ENCODE peak calls at places on chromosomes 5 and 9, in eight cellular contexts. V is transverse colon, S is uterus, Y is fibroblast of lung, N is WERI-Rb-1, J is heart left ventricle, K is kidney epithelial cell, C is tibial nerve. R is an unnamed sample.

GRCh38 chr5:179343021-179343781 is 2.1 kb downstream of the ADAMTS2 start:
- DNase-seq in V (no peak), Y (no peak), J (no peak), C (no peak), K (no peak), N (no peak), S (no peak), R (no peak)

GRCh38 chr9:119533509-119533908 is 164.3 kb upstream of the BRINP1 start:
- DNase-seq in J (no peak), C (no peak), N (no peak), V (no peak), S (no peak), Y (no peak), K (no peak), R (no peak)

GRCh38 chr9:127344373-127344995 is 52.5 kb upstream of the SLC2A8 start:
- DNase-seq in C (no peak), J (no peak), K (peak; percentile 19), Y (no peak), S (no peak), N (no peak), V (no peak), R (no peak)

GRCh38 chr5:68344447-68345111 is 129.0 kb downstream of the PIK3R1 start:
- DNase-seq in V (no peak), J (no peak), N (no peak), C (no peak), Y (peak; percentile 47), S (no peak), K (peak; percentile 76), R (no peak)

GRCh38 chr5:35884125-35884788 is 27.6 kb downstream of the IL7R start:
- DNase-seq in C (no peak), V (no peak), J (no peak), S (no peak), N (no peak), K (peak; percentile 81), Y (peak; percentile 76), R (peak; percentile 88)

GRCh38 chr9:112750111-112750766 is at the start of gene SNX30:
- DNase-seq in V (peak; percentile 94), C (peak; percentile 81), S (peak; percentile 91), J (peak; percentile 94), K (no peak), N (peak; percentile 95), Y (peak; percentile 87), R (peak; percentile 72)

GRCh38 chr9:105890046-105890822 is 195.9 kb downstream of the TMEM38B start:
- DNase-seq in S (no peak), V (no peak), K (no peak), Y (no peak), N (no peak), J (no peak), C (no peak), R (peak; percentile 70)

GRCh38 chr9:109556061-109556460 is 58.0 kb upstream of the PTPN3 start:
- DNase-seq in V (no peak), S (no peak), Y (no peak), K (peak; percentile 81), J (no peak), C (no peak), N (no peak), R (no peak)

GRCh38 chr5:166488560-166488959 is 1802.9 kb upstream of the WWC1 start:
- DNase-seq in J (no peak), N (no peak), V (no peak), Y (no peak), S (no peak), C (no peak), K (no peak), R (no peak)

GRCh38 chr9:5871785-5872184 is 18.9 kb upstream of the MLANA start:
- DNase-seq in Y (no peak), V (no peak), K (no peak), S (no peak), J (no peak), N (no peak), C (no peak), R (no peak)

GRCh38 chr5:51033215-51033614 is 350.0 kb upstream of the ISL1 start:
- DNase-seq in Y (no peak), J (no peak), V (no peak), N (no peak), C (no peak), K (no peak), S (no peak), R (no peak)

GRCh38 chr9:70403618-70404025 is 10.8 kb downstream of the KLF9 start:
- DNase-seq in V (no peak), S (no peak), J (no peak), N (no peak), C (no peak), K (no peak), Y (no peak), R (no peak)

GRCh38 chr5:151740336-151740942 is 18.0 kb downstream of the ATOX1 start:
- DNase-seq in K (peak; percentile 77), N (peak; percentile 43), J (peak; percentile 79), S (peak; percentile 83), Y (peak; percentile 94), V (peak; percentile 40), C (peak; percentile 29), R (peak; percentile 98)

GRCh38 chr5:167720201-167720600 is 571.2 kb upstream of the WWC1 start:
- DNase-seq in J (no peak), S (no peak), C (no peak), V (no peak), N (no peak), K (no peak), Y (no peak), R (no peak)

GRCh38 chr5:33425334-33425733 is 15.4 kb upstream of the TARS1 start:
- DNase-seq in J (no peak), K (no peak), S (no peak), C (no peak), V (no peak), Y (no peak), N (no peak), R (no peak)

GRCh38 chr5:73299017-73299630 is 126.1 kb downstream of the TMEM174 start:
- DNase-seq in C (no peak), S (no peak), V (no peak), Y (peak; percentile 31), K (no peak), J (no peak), N (peak; percentile 18), R (peak; percentile 53)

GRCh38 chr9:36222449-36222848 is 31.7 kb downstream of the CLTA start:
- DNase-seq in K (no peak), Y (no peak), C (no peak), S (no peak), N (no peak), J (no peak), V (no peak), R (no peak)

GRCh38 chr9:121353246-121353975 is 16.6 kb downstream of the STOM start:
- DNase-seq in C (no peak), S (no peak), K (no peak), V (no peak), Y (no peak), J (no peak), N (no peak), R (no peak)

GRCh38 chr9:121349009-121349408 is 21.0 kb downstream of the STOM start:
- DNase-seq in S (no peak), N (no peak), V (no peak), K (no peak), C (no peak), J (no peak), Y (no peak), R (no peak)

GRCh38 chr9:121354141-121354540 is 15.9 kb downstream of the STOM start:
- DNase-seq in N (no peak), J (no peak), S (no peak), Y (no peak), V (peak; percentile 31), C (no peak), K (no peak), R (no peak)

GRCh38 chr9:121348321-121348720 is 21.7 kb downstream of the STOM start:
- DNase-seq in S (no peak), N (no peak), J (no peak), K (no peak), C (no peak), V (no peak), Y (peak; percentile 49), R (no peak)

GRCh38 chr9:121350993-121351561 is 19.0 kb downstream of the STOM start:
- DNase-seq in S (peak; percentile 63), N (peak; percentile 58), Y (peak; percentile 95), J (no peak), K (peak; percentile 37), C (peak; percentile 52), V (peak; percentile 68), R (peak; percentile 77)
- H3K36me3 ChIP-seq in S (no peaks in the 10 kb centered on the region), N (no peaks in the 10 kb centered on the region), Y (peaks cover 24% of the 10 kb centered on the region), J (peaks cover 25% of the 10 kb centered on the region), K (no peaks in the 10 kb centered on the region), C (peaks cover 7% of the 10 kb centered on the region), V (no peaks in the 10 kb centered on the region), R (peaks cover 90% of the 10 kb centered on the region)

GRCh38 chr5:81849769-81850367 is 99.0 kb upstream of the SSBP2 start:
- DNase-seq in C (no peak), Y (no peak), S (no peak), J (no peak), K (no peak), V (peak; percentile 13), N (no peak), R (no peak)

GRCh38 chr5:81850494-81850893 is 99.6 kb upstream of the SSBP2 start:
- DNase-seq in J (no peak), N (no peak), C (no peak), Y (peak; percentile 40), S (peak; percentile 33), K (no peak), V (no peak), R (no peak)

GRCh38 chr5:81851481-81852178 is 100.7 kb upstream of the SSBP2 start:
- DNase-seq in K (peak; percentile 66), C (peak; percentile 94), N (peak; percentile 97), V (peak; percentile 97), S (peak; percentile 99), Y (peak; percentile 97), J (peak; percentile 97), R (peak; percentile 93)

GRCh38 chr5:81852277-81853004 is 101.5 kb upstream of the SSBP2 start:
- DNase-seq in S (peak; percentile 33), Y (peak; percentile 40), J (peak; percentile 65), C (no peak), N (peak; percentile 49), V (peak; percentile 14), K (no peak), R (no peak)

GRCh38 chr5:81850932-81851331 is 100.0 kb upstream of the SSBP2 start:
- DNase-seq in N (no peak), S (no peak), Y (no peak), C (no peak), K (no peak), V (no peak), J (no peak), R (no peak)
- H3K4me3 ChIP-seq in N (no peak overlapping the region), S (peak overlapping the region; percentile 39), Y (peak overlapping the region; percentile 27), C (peak overlapping the region; percentile 49), K (no peak overlapping the region), V (peak overlapping the region; percentile 47), J (peak overlapping the region; percentile 50), R (no peak overlapping the region)

DNA sequence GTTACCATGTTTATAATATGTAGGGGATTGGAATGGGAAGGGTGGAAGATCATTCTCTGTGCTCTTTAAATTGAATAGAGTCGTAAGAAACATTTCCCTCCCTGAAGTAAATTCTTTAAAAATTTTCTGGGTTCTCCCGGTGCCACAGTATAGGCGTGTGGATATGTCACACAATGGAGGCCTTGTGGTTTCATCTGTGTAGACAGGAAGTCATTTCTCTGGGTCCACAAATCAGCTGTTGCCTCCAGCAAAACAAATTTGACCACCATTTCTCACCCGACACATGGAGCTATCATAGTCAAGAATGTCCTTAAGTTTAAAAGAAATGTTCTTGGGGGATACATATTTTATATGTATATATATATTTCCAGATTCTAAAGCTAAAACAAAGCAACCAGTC is 17.4 kb downstream of the CEP78 start:
- DNase-seq in S (no peak), V (no peak), K (no peak), J (no peak), N (no peak), C (no peak), Y (no peak), R (no peak)
- H3K36me3 ChIP-seq in S (no peaks in the 10 kb centered on the region), V (no peaks in the 10 kb centered on the region), K (no peaks in the 10 kb centered on the region), J (no peaks in the 10 kb centered on the region), N (peaks cover 47% of the 10 kb centered on the region), C (no peaks in the 10 kb centered on the region), Y (no peaks in the 10 kb centered on the region), R (peaks cover 69% of the 10 kb centered on the region)

GRCh38 chr5:1008451-1009358 is at the start of gene NKD2:
- DNase-seq in N (peak; percentile 61), S (peak; percentile 29), C (peak; percentile 8), Y (no peak), V (peak; percentile 10), J (peak; percentile 75), K (no peak), R (no peak)
- H3K4me3 ChIP-seq in N (peak within 1 kb of the TSS; percentile 52), S (peak within 1 kb of the TSS; percentile 27), C (peak within 1 kb of the TSS; percentile 43), Y (no peak within 1 kb of the TSS), V (peak within 1 kb of the TSS; percentile 40), J (peak within 1 kb of the TSS; percentile 57), K (peak within 1 kb of the TSS; percentile 14), R (no peak within 1 kb of the TSS)